ENCODE peak calls at places on chromosome 6, in six cellular contexts. One of them, this sample, is unnamed.

GRCh38 chr6:43172127-43173007 is 1.3 kb downstream of the SRF start:
- DNase-seq in stimulated activated naive CD4-positive, alpha-beta T cell: peak; percentile 65
- DNase-seq in ovary: peak; percentile 79
- DNase-seq in OCI-LY7: peak; percentile 39
- DNase-seq in CD8-positive, alpha-beta memory T cell: peak; percentile 29
- DNase-seq in HTR-8/SVneo: peak; percentile 24
- DNase-seq in this sample: peak; percentile 65

GRCh38 chr6:3140201-3140600 is 17.1 kb downstream of the TUBB2A start:
- DNase-seq in stimulated activated naive CD4-positive, alpha-beta T cell: no peak
- DNase-seq in ovary: no peak
- DNase-seq in OCI-LY7: no peak
- DNase-seq in CD8-positive, alpha-beta memory T cell: no peak
- DNase-seq in HTR-8/SVneo: no peak
- DNase-seq in this sample: no peak

GRCh38 chr6:106560966-106561740 is 68.1 kb downstream of the RTN4IP1 start:
- DNase-seq in stimulated activated naive CD4-positive, alpha-beta T cell: no peak
- DNase-seq in ovary: no peak
- DNase-seq in OCI-LY7: no peak
- DNase-seq in CD8-positive, alpha-beta memory T cell: no peak
- DNase-seq in HTR-8/SVneo: peak; percentile 6
- DNase-seq in this sample: no peak

GRCh38 chr6:166615059-166615770 is 11.8 kb downstream of the RPS6KA2 start:
- DNase-seq in stimulated activated naive CD4-positive, alpha-beta T cell: no peak
- DNase-seq in ovary: peak; percentile 79
- DNase-seq in OCI-LY7: no peak
- DNase-seq in CD8-positive, alpha-beta memory T cell: no peak
- DNase-seq in HTR-8/SVneo: no peak
- DNase-seq in this sample: no peak

GRCh38 chr6:44342489-44342888 is at the start of gene SPATS1:
- DNase-seq in stimulated activated naive CD4-positive, alpha-beta T cell: no peak
- DNase-seq in ovary: peak; percentile 61
- DNase-seq in OCI-LY7: no peak
- DNase-seq in CD8-positive, alpha-beta memory T cell: no peak
- DNase-seq in HTR-8/SVneo: no peak
- DNase-seq in this sample: peak; percentile 6

GRCh38 chr6:169956580-169956979 is 205.2 kb downstream of the ERMARD start:
- DNase-seq in stimulated activated naive CD4-positive, alpha-beta T cell: no peak
- DNase-seq in ovary: no peak
- DNase-seq in OCI-LY7: no peak
- DNase-seq in CD8-positive, alpha-beta memory T cell: no peak
- DNase-seq in HTR-8/SVneo: no peak
- DNase-seq in this sample: no peak

GRCh38 chr6:138572200-138572875 is 73.0 kb upstream of the NHSL1 start:
- DNase-seq in stimulated activated naive CD4-positive, alpha-beta T cell: no peak
- DNase-seq in ovary: peak; percentile 57
- DNase-seq in OCI-LY7: no peak
- DNase-seq in CD8-positive, alpha-beta memory T cell: no peak
- DNase-seq in HTR-8/SVneo: peak; percentile 21
- DNase-seq in this sample: peak; percentile 71

GRCh38 chr6:89536230-89536629 is 102.3 kb downstream of the LYRM2 start:
- DNase-seq in stimulated activated naive CD4-positive, alpha-beta T cell: no peak
- DNase-seq in ovary: no peak
- DNase-seq in OCI-LY7: no peak
- DNase-seq in CD8-positive, alpha-beta memory T cell: no peak
- DNase-seq in HTR-8/SVneo: no peak
- DNase-seq in this sample: no peak

GRCh38 chr6:89818977-89819335 is 638 bp downstream of the MDN1 start:
- DNase-seq in stimulated activated naive CD4-positive, alpha-beta T cell: peak; percentile 54
- DNase-seq in ovary: no peak
- DNase-seq in OCI-LY7: peak; percentile 54
- DNase-seq in CD8-positive, alpha-beta memory T cell: peak; percentile 7
- DNase-seq in HTR-8/SVneo: no peak
- DNase-seq in this sample: peak; percentile 44